ENCODE peak calls at places on chromosomes 11 and 22, in five cellular contexts. F, C, N, P and Z are unnamed samples.

GRCh38 chr22:35467788-35468187 is 67.8 kb downstream of the MCM5 start:
- DNase-seq in N (no peak), C (no peak), F (no peak), P (no peak), Z (no peak)

GRCh38 chr22:19035474-19036228 is 86.6 kb downstream of the DGCR2 start:
- DNase-seq in C (no peak), P (no peak), N (no peak), F (no peak), Z (no peak)

GRCh38 chr11:128424867-128425285 is 162.5 kb downstream of the ETS1 start:
- DNase-seq in N (no peak), P (no peak), F (peak), C (no peak), Z (no peak)

GRCh38 chr11:17012712-17013547 is 1.3 kb downstream of the PLEKHA7 start:
- DNase-seq in P (no peak), C (peak), N (peak), F (peak), Z (no peak)

GRCh38 chr11:86515297-86516094 is 140.8 kb downstream of the CCDC81 start:
- DNase-seq in F (peak), P (no peak), C (peak), N (no peak), Z (no peak)

GRCh38 chr11:18726040-18726439 is at the start of gene IGSF22:
- DNase-seq in F (no peak), P (no peak), C (no peak), N (no peak), Z (no peak)

GRCh38 chr11:84825140-84825539 is 802.0 kb downstream of the DLG2 start:
- DNase-seq in C (no peak), P (no peak), N (no peak), F (no peak), Z (no peak)

GRCh38 chr11:27700351-27701261 is at the start of gene BDNF:
- DNase-seq in P (peak), C (peak), F (no peak), N (peak), Z (no peak)

GRCh38 chr11:76850815-76851214 is 9.9 kb upstream of the ACER3 start:
- DNase-seq in N (no peak), F (no peak), P (no peak), C (no peak), Z (no peak)

GRCh38 chr11:113828186-113828585 is 47.2 kb downstream of the USP28 start:
- DNase-seq in P (no peak), N (no peak), F (no peak), C (no peak), Z (no peak)

GRCh38 chr11:62854013-62854824 is 14.8 kb upstream of the WDR74 start:
- DNase-seq in N (no peak), P (no peak), F (no peak), C (no peak), Z (no peak)

GRCh38 chr11:37786214-37786755 is 1188.2 kb upstream of the RAG2 start:
- DNase-seq in N (no peak), C (peak), F (peak), P (no peak), Z (no peak)

GRCh38 chr11:76495017-76495416 is 50.2 kb downstream of the EMSY start:
- DNase-seq in F (no peak), C (no peak), N (no peak), P (no peak), Z (no peak)

GRCh38 chr11:34977039-34977906 is 60.9 kb downstream of the PDHX start:
- DNase-seq in C (peak), P (no peak), N (no peak), F (peak), Z (no peak)

GRCh38 chr11:1834791-1835670 is at the start of gene SYT8:
- DNase-seq in P (no peak), N (peak), C (peak), F (no peak), Z (no peak)

GRCh38 chr11:13963949-13964770 is 1.6 kb downstream of the SPON1 start:
- DNase-seq in F (no peak), P (no peak), C (no peak), N (peak), Z (no peak)

GRCh38 chr11:2271077-2271326 is 614 bp upstream of the ASCL2 start:
- DNase-seq in C (no peak), P (peak), N (no peak), F (no peak), Z (no peak)